ENCODE peak calls at places on chromosome 6, in seven cellular contexts. T is M059J; J is AG08395; K is mammary epithelial cell; O is activated CD4-positive, alpha-beta T cell treated with anti-CD3 and anti-CD28 coated beads, Interleukin-2, amount 50 U/mL, for 1 hour; G is NCI-H2171 treated with DMSO at 0.1 percent for 48 hours; X is T-helper 17 cell. R is an unnamed sample.

GRCh38 chr6:99192561-99192960 is 156.9 kb downstream of the FAXC start:
- DNase-seq in X (no peak), J (no peak), O (no peak), G (no peak), T (no peak), K (peak; percentile 40), R (no peak)

GRCh38 chr6:116087437-116088027 is 13.1 kb upstream of the NT5DC1 start:
- DNase-seq in X (no peak), T (peak; percentile 87), G (no peak), K (peak; percentile 84), O (no peak), J (peak; percentile 68), R (peak; percentile 35)

GRCh38 chr6:89644864-89645263 is 6.3 kb upstream of the LYRM2 start:
- DNase-seq in T (peak; percentile 11), O (no peak), X (no peak), K (peak; percentile 58), G (no peak), J (no peak), R (peak; percentile 67)

GRCh38 chr6:165439928-165440554 is 130.6 kb upstream of the C6orf118 start:
- DNase-seq in O (no peak), X (no peak), T (peak; percentile 26), J (peak; percentile 19), G (peak; percentile 45), K (peak; percentile 8), R (peak; percentile 76)

GRCh38 chr6:137923866-137924616 is 57.0 kb downstream of the TNFAIP3 start:
- DNase-seq in K (peak; percentile 55), T (no peak), O (no peak), J (no peak), G (no peak), X (no peak), R (peak; percentile 10)

GRCh38 chr6:137699036-137699683 is 167.9 kb upstream of the TNFAIP3 start:
- DNase-seq in O (no peak), K (no peak), G (no peak), T (peak; percentile 69), X (no peak), J (peak; percentile 46), R (peak; percentile 23)

GRCh38 chr6:52605610-52606185 is 28.8 kb upstream of the TRAM2 start:
- DNase-seq in O (no peak), K (no peak), T (no peak), J (no peak), G (no peak), X (no peak), R (no peak)

GRCh38 chr6:16157909-16158308 is 29.0 kb downstream of the MYLIP start:
- DNase-seq in X (no peak), G (peak; percentile 89), O (no peak), T (no peak), K (no peak), J (no peak), R (no peak)

GRCh38 chr6:39804666-39805065 is 12.5 kb downstream of the DAAM2 start:
- DNase-seq in O (no peak), K (peak; percentile 51), T (peak; percentile 32), G (no peak), J (peak; percentile 71), X (no peak), R (peak; percentile 65)

GRCh38 chr6:168100011-168100802 is 21.2 kb upstream of the FRMD1 start:
- DNase-seq in K (no peak), G (no peak), X (no peak), J (no peak), O (no peak), T (no peak), R (no peak)

GRCh38 chr6:116115781-116116180 is 10.2 kb downstream of the COL10A1 start:
- DNase-seq in O (no peak), J (no peak), X (no peak), K (no peak), T (peak; percentile 13), G (no peak), R (peak; percentile 6)

GRCh38 chr6:113632220-113632864 is 224.8 kb upstream of the MARCKS start:
- DNase-seq in G (peak; percentile 81), T (peak; percentile 98), J (peak; percentile 61), O (peak; percentile 7), X (no peak), K (peak; percentile 99), R (peak; percentile 89)

GRCh38 chr6:142872376-142872775 is 72.6 kb downstream of the HIVEP2 start:
- DNase-seq in K (peak; percentile 68), G (no peak), T (peak; percentile 55), J (peak; percentile 16), O (no peak), X (no peak), R (no peak)

GRCh38 chr6:106620931-106621672 is 8.2 kb downstream of the RTN4IP1 start:
- DNase-seq in K (no peak), J (no peak), O (no peak), G (no peak), X (no peak), T (peak; percentile 18), R (no peak)

GRCh38 chr6:112595201-112595600 is 248.1 kb downstream of the RFPL4B start:
- DNase-seq in K (no peak), G (no peak), X (no peak), J (no peak), T (peak; percentile 49), O (no peak), R (peak; percentile 4)

GRCh38 chr6:29762051-29762450 is 38.8 kb downstream of the HLA-F start:
- DNase-seq in T (no peak), G (no peak), J (no peak), X (no peak), O (no peak), K (no peak), R (no peak)

GRCh38 chr6:113994934-113995342 is 24.0 kb upstream of the HDAC2 start:
- DNase-seq in G (peak; percentile 95), J (peak; percentile 87), X (peak; percentile 13), O (no peak), T (peak; percentile 96), K (peak; percentile 86), R (peak; percentile 90)

GRCh38 chr6:3825331-3825831 is 23.8 kb upstream of the FAM50B start:
- DNase-seq in T (peak; percentile 87), X (no peak), K (peak; percentile 60), G (peak; percentile 55), J (no peak), O (no peak), R (peak; percentile 70)

GRCh38 chr6:125584468-125584939 is 164.9 kb upstream of the HEY2 start:
- DNase-seq in T (peak; percentile 76), K (peak; percentile 1), X (no peak), J (no peak), O (no peak), G (peak; percentile 91), R (peak; percentile 69)

GRCh38 chr6:162313922-162314660 is 413.5 kb downstream of the PRKN start:
- DNase-seq in J (no peak), O (no peak), G (no peak), T (no peak), K (no peak), X (no peak), R (no peak)

GRCh38 chr6:21769405-21769851 is 175.9 kb downstream of the SOX4 start:
- DNase-seq in X (no peak), O (no peak), K (peak; percentile 59), J (peak; percentile 62), G (no peak), T (peak; percentile 96), R (peak; percentile 30)

GRCh38 chr6:169971171-169971861 is 219.9 kb downstream of the ERMARD start:
- DNase-seq in J (no peak), G (no peak), X (no peak), T (no peak), O (no peak), K (no peak), R (no peak)

GRCh38 chr6:42978487-42978792 is 541 bp downstream of the PEX6 start:
- DNase-seq in G (no peak), T (peak; percentile 52), K (no peak), J (peak; percentile 61), X (no peak), O (peak; percentile 7), R (peak; percentile 32)

GRCh38 chr6:41697902-41698349 is 37.5 kb downstream of the TFEB start:
- DNase-seq in T (peak; percentile 24), O (no peak), K (peak; percentile 61), G (no peak), J (no peak), X (no peak), R (no peak)

GRCh38 chr6:21396313-21396712 is 197.2 kb upstream of the SOX4 start:
- DNase-seq in J (peak; percentile 70), T (peak; percentile 90), G (no peak), O (no peak), X (no peak), K (peak; percentile 85), R (peak; percentile 80)

GRCh38 chr6:73388800-73389512 is 5.7 kb upstream of the DDX43 start:
- DNase-seq in X (peak; percentile 13), O (peak; percentile 45), J (peak; percentile 78), K (peak; percentile 63), G (peak; percentile 7), T (peak; percentile 76), R (peak; percentile 77)

GRCh38 chr6:27303613-27304272 is 8.3 kb downstream of the POM121L2 start:
- DNase-seq in K (peak; percentile 41), X (no peak), O (no peak), T (no peak), G (no peak), J (no peak), R (no peak)

GRCh38 chr6:144062757-144063156 is 32.6 kb downstream of the SF3B5 start:
- DNase-seq in J (no peak), X (no peak), T (no peak), G (no peak), K (no peak), O (no peak), R (no peak)

GRCh38 chr6:111210074-111210729 is 122.9 kb downstream of the SLC16A10 start:
- DNase-seq in T (peak; percentile 72), O (no peak), X (peak; percentile 15), J (peak; percentile 72), G (peak; percentile 59), K (peak; percentile 57), R (peak; percentile 76)

GRCh38 chr6:62971976-62972658 is 239.2 kb upstream of the FKBP1C start:
- DNase-seq in X (no peak), T (no peak), G (no peak), K (no peak), J (no peak), O (no peak), R (no peak)